ENCODE peak calls at places on chromosomes 4 and X, in ten cellular contexts. One of them, this sample, is unnamed.

GRCh38 chr4:147060171-147060931 is 114.7 kb upstream of the TTC29 start:
- DNase-seq in left ventricle myocardium inferior: no peak
- DNase-seq in dorsolateral prefrontal cortex: no peak
- DNase-seq in colonic mucosa: no peak
- DNase-seq in SK-N-SH: no peak
- DNase-seq in adipocyte: peak; percentile 91
- DNase-seq in pancreas: no peak
- DNase-seq in bronchial epithelial cell: no peak
- DNase-seq in right cardiac atrium: no peak
- DNase-seq in lung: no peak
- DNase-seq in this sample: peak; percentile 74

GRCh38 chr4:53150631-53151488 is 215.0 kb downstream of the SCFD2 start:
- DNase-seq in adipocyte: peak; percentile 34
- DNase-seq in lung: no peak
- DNase-seq in bronchial epithelial cell: no peak
- DNase-seq in right cardiac atrium: no peak
- DNase-seq in colonic mucosa: no peak
- DNase-seq in left ventricle myocardium inferior: no peak
- DNase-seq in dorsolateral prefrontal cortex: no peak
- DNase-seq in SK-N-SH: no peak
- DNase-seq in pancreas: no peak
- DNase-seq in this sample: peak; percentile 7

GRCh38 chr4:77358315-77358928 is 201.4 kb downstream of the CCNG2 start:
- DNase-seq in colonic mucosa: peak; percentile 26
- DNase-seq in lung: no peak
- DNase-seq in bronchial epithelial cell: peak; percentile 47
- DNase-seq in SK-N-SH: peak; percentile 42
- DNase-seq in dorsolateral prefrontal cortex: no peak
- DNase-seq in left ventricle myocardium inferior: no peak
- DNase-seq in right cardiac atrium: no peak
- DNase-seq in adipocyte: peak; percentile 76
- DNase-seq in pancreas: no peak
- DNase-seq in this sample: peak; percentile 24

GRCh38 chr4:3308691-3309090 is 15.9 kb downstream of the RGS12 start:
- DNase-seq in right cardiac atrium: peak; percentile 37
- DNase-seq in colonic mucosa: no peak
- DNase-seq in left ventricle myocardium inferior: no peak
- DNase-seq in bronchial epithelial cell: no peak
- DNase-seq in SK-N-SH: no peak
- DNase-seq in adipocyte: no peak
- DNase-seq in dorsolateral prefrontal cortex: peak; percentile 17
- DNase-seq in lung: no peak
- DNase-seq in pancreas: peak; percentile 53
- DNase-seq in this sample: no peak

GRCh38 chr4:127503111-127503510 is 129.6 kb upstream of the INTU start:
- DNase-seq in left ventricle myocardium inferior: no peak
- DNase-seq in dorsolateral prefrontal cortex: no peak
- DNase-seq in colonic mucosa: no peak
- DNase-seq in adipocyte: peak; percentile 74
- DNase-seq in bronchial epithelial cell: no peak
- DNase-seq in SK-N-SH: no peak
- DNase-seq in right cardiac atrium: no peak
- DNase-seq in lung: no peak
- DNase-seq in pancreas: no peak
- DNase-seq in this sample: no peak

GRCh38 chr4:144709159-144709558 is 63.2 kb downstream of the HHIP start:
- DNase-seq in dorsolateral prefrontal cortex: no peak
- DNase-seq in lung: no peak
- DNase-seq in pancreas: no peak
- DNase-seq in colonic mucosa: no peak
- DNase-seq in SK-N-SH: no peak
- DNase-seq in left ventricle myocardium inferior: no peak
- DNase-seq in bronchial epithelial cell: peak; percentile 46
- DNase-seq in adipocyte: no peak
- DNase-seq in right cardiac atrium: no peak
- DNase-seq in this sample: peak; percentile 81

GRCh38 chr4:122777846-122778501 is 45.5 kb downstream of the BBS12 start:
- DNase-seq in right cardiac atrium: no peak
- DNase-seq in left ventricle myocardium inferior: no peak
- DNase-seq in dorsolateral prefrontal cortex: no peak
- DNase-seq in pancreas: no peak
- DNase-seq in bronchial epithelial cell: peak; percentile 49
- DNase-seq in colonic mucosa: no peak
- DNase-seq in SK-N-SH: no peak
- DNase-seq in adipocyte: peak; percentile 92
- DNase-seq in lung: no peak
- DNase-seq in this sample: peak; percentile 65

GRCh38 chr4:78749972-78750727 is 26.0 kb upstream of the BMP2K start:
- DNase-seq in lung: no peak
- DNase-seq in pancreas: no peak
- DNase-seq in bronchial epithelial cell: no peak
- DNase-seq in SK-N-SH: no peak
- DNase-seq in left ventricle myocardium inferior: no peak
- DNase-seq in dorsolateral prefrontal cortex: no peak
- DNase-seq in colonic mucosa: no peak
- DNase-seq in right cardiac atrium: no peak
- DNase-seq in adipocyte: peak; percentile 4
- DNase-seq in this sample: no peak

GRCh38 chr4:30792616-30793015 is 72.4 kb downstream of the PCDH7 start:
- DNase-seq in left ventricle myocardium inferior: no peak
- DNase-seq in SK-N-SH: no peak
- DNase-seq in lung: no peak
- DNase-seq in adipocyte: peak; percentile 32
- DNase-seq in bronchial epithelial cell: no peak
- DNase-seq in right cardiac atrium: no peak
- DNase-seq in pancreas: no peak
- DNase-seq in dorsolateral prefrontal cortex: no peak
- DNase-seq in colonic mucosa: no peak
- DNase-seq in this sample: no peak

GRCh38 chr4:93829531-93830089 is 1.1 kb downstream of the ATOH1 start:
- DNase-seq in SK-N-SH: peak; percentile 54
- DNase-seq in adipocyte: no peak
- DNase-seq in right cardiac atrium: no peak
- DNase-seq in colonic mucosa: peak; percentile 19
- DNase-seq in dorsolateral prefrontal cortex: no peak
- DNase-seq in left ventricle myocardium inferior: no peak
- DNase-seq in bronchial epithelial cell: no peak
- DNase-seq in pancreas: no peak
- DNase-seq in lung: no peak
- DNase-seq in this sample: no peak
- H3K27me3 ChIP-seq in SK-N-SH: peaks cover 63% of the 10 kb centered on the region
- H3K27me3 ChIP-seq in adipocyte: peaks cover 85% of the 10 kb centered on the region
- H3K27me3 ChIP-seq in right cardiac atrium: no peaks in the 10 kb centered on the region
- H3K27me3 ChIP-seq in colonic mucosa: peaks cover 40% of the 10 kb centered on the region
- H3K27me3 ChIP-seq in dorsolateral prefrontal cortex: peaks cover 67% of the 10 kb centered on the region
- H3K27me3 ChIP-seq in left ventricle myocardium inferior: peaks cover 93% of the 10 kb centered on the region
- H3K27me3 ChIP-seq in bronchial epithelial cell: peaks cover 31% of the 10 kb centered on the region
- H3K27me3 ChIP-seq in pancreas: peaks cover 14% of the 10 kb centered on the region
- H3K27me3 ChIP-seq in lung: peaks cover 17% of the 10 kb centered on the region
- H3K27me3 ChIP-seq in this sample: peaks cover 70% of the 10 kb centered on the region

GRCh38 chrX:153576239-153576870 is 22.6 kb downstream of the CCNQ start:
- DNase-seq in adipocyte: no peak
- DNase-seq in SK-N-SH: no peak
- DNase-seq in right cardiac atrium: peak; percentile 3
- DNase-seq in pancreas: no peak
- DNase-seq in left ventricle myocardium inferior: no peak
- DNase-seq in bronchial epithelial cell: no peak
- DNase-seq in dorsolateral prefrontal cortex: no peak
- DNase-seq in colonic mucosa: no peak
- DNase-seq in lung: no peak
- DNase-seq in this sample: no peak
- H3K27me3 ChIP-seq in adipocyte: peaks cover 51% of the 10 kb centered on the region
- H3K27me3 ChIP-seq in SK-N-SH: peaks cover 66% of the 10 kb centered on the region
- H3K27me3 ChIP-seq in right cardiac atrium: no peaks in the 10 kb centered on the region
- H3K27me3 ChIP-seq in pancreas: no peaks in the 10 kb centered on the region
- H3K27me3 ChIP-seq in left ventricle myocardium inferior: no peaks in the 10 kb centered on the region
- H3K27me3 ChIP-seq in bronchial epithelial cell: no peaks in the 10 kb centered on the region
- H3K27me3 ChIP-seq in dorsolateral prefrontal cortex: peaks cover 14% of the 10 kb centered on the region
- H3K27me3 ChIP-seq in colonic mucosa: no peaks in the 10 kb centered on the region
- H3K27me3 ChIP-seq in lung: no peaks in the 10 kb centered on the region
- H3K27me3 ChIP-seq in this sample: no peaks in the 10 kb centered on the region

GRCh38 chr4:8860096-8860891 is 11.3 kb downstream of the HMX1 start:
- DNase-seq in left ventricle myocardium inferior: no peak
- DNase-seq in pancreas: no peak
- DNase-seq in colonic mucosa: no peak
- DNase-seq in bronchial epithelial cell: no peak
- DNase-seq in dorsolateral prefrontal cortex: no peak
- DNase-seq in lung: no peak
- DNase-seq in right cardiac atrium: no peak
- DNase-seq in adipocyte: no peak
- DNase-seq in SK-N-SH: no peak
- DNase-seq in this sample: no peak
- H3K27me3 ChIP-seq in left ventricle myocardium inferior: peaks cover 100% of the 10 kb centered on the region
- H3K27me3 ChIP-seq in pancreas: peaks cover 5% of the 10 kb centered on the region
- H3K27me3 ChIP-seq in colonic mucosa: peaks cover 91% of the 10 kb centered on the region
- H3K27me3 ChIP-seq in bronchial epithelial cell: peaks cover 68% of the 10 kb centered on the region
- H3K27me3 ChIP-seq in dorsolateral prefrontal cortex: peaks cover 92% of the 10 kb centered on the region
- H3K27me3 ChIP-seq in lung: peaks cover 56% of the 10 kb centered on the region
- H3K27me3 ChIP-seq in right cardiac atrium: no peaks in the 10 kb centered on the region
- H3K27me3 ChIP-seq in adipocyte: peaks cover 83% of the 10 kb centered on the region
- H3K27me3 ChIP-seq in SK-N-SH: no peaks in the 10 kb centered on the region
- H3K27me3 ChIP-seq in this sample: peaks cover 98% of the 10 kb centered on the region

DNA sequence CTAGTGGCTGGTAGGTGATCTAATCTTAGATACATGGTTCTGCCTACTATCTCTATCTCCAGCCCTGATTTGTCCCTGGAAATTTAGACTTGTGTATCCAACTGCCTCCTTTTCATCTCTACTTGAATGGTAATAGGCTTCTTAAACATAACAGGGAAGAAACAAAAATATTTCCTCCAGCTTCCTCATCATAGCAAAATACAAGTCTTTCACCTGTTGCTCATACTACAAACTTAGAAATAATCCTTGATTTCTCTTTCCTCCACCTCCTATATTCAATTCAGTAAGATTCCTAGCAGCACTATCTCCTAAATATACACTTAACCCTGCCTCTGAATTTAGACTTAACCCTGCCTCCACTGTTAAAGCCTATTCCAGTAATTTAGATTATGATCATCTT is 373.3 kb upstream of the ACTRT1 start:
- DNase-seq in lung: no peak
- DNase-seq in adipocyte: no peak
- DNase-seq in left ventricle myocardium inferior: no peak
- DNase-seq in dorsolateral prefrontal cortex: no peak
- DNase-seq in right cardiac atrium: no peak
- DNase-seq in colonic mucosa: no peak
- DNase-seq in bronchial epithelial cell: no peak
- DNase-seq in pancreas: no peak
- DNase-seq in SK-N-SH: no peak
- DNase-seq in this sample: no peak
- H3K27me3 ChIP-seq in lung: no peaks in the 10 kb centered on the region
- H3K27me3 ChIP-seq in adipocyte: no peaks in the 10 kb centered on the region
- H3K27me3 ChIP-seq in left ventricle myocardium inferior: no peaks in the 10 kb centered on the region
- H3K27me3 ChIP-seq in dorsolateral prefrontal cortex: no peaks in the 10 kb centered on the region
- H3K27me3 ChIP-seq in right cardiac atrium: no peaks in the 10 kb centered on the region
- H3K27me3 ChIP-seq in colonic mucosa: no peaks in the 10 kb centered on the region
- H3K27me3 ChIP-seq in bronchial epithelial cell: no peaks in the 10 kb centered on the region
- H3K27me3 ChIP-seq in pancreas: no peaks in the 10 kb centered on the region
- H3K27me3 ChIP-seq in SK-N-SH: no peaks in the 10 kb centered on the region
- H3K27me3 ChIP-seq in this sample: no peaks in the 10 kb centered on the region

GRCh38 chrX:12986886-12987285 is 12.0 kb downstream of the TMSB4X start:
- DNase-seq in bronchial epithelial cell: no peak
- DNase-seq in adipocyte: no peak
- DNase-seq in dorsolateral prefrontal cortex: no peak
- DNase-seq in SK-N-SH: no peak
- DNase-seq in left ventricle myocardium inferior: no peak
- DNase-seq in right cardiac atrium: no peak
- DNase-seq in colonic mucosa: no peak
- DNase-seq in pancreas: no peak
- DNase-seq in lung: no peak
- DNase-seq in this sample: no peak

GRCh38 chrX:12985336-12985735 is 10.4 kb downstream of the TMSB4X start:
- DNase-seq in left ventricle myocardium inferior: no peak
- DNase-seq in bronchial epithelial cell: no peak
- DNase-seq in dorsolateral prefrontal cortex: no peak
- DNase-seq in pancreas: no peak
- DNase-seq in adipocyte: no peak
- DNase-seq in SK-N-SH: no peak
- DNase-seq in lung: no peak
- DNase-seq in right cardiac atrium: no peak
- DNase-seq in colonic mucosa: no peak
- DNase-seq in this sample: no peak

GRCh38 chrX:12987340-12987739 is 12.4 kb downstream of the TMSB4X start:
- DNase-seq in dorsolateral prefrontal cortex: no peak
- DNase-seq in colonic mucosa: no peak
- DNase-seq in left ventricle myocardium inferior: no peak
- DNase-seq in bronchial epithelial cell: no peak
- DNase-seq in right cardiac atrium: no peak
- DNase-seq in SK-N-SH: no peak
- DNase-seq in adipocyte: no peak
- DNase-seq in pancreas: no peak
- DNase-seq in lung: no peak
- DNase-seq in this sample: no peak

GRCh38 chrX:12986164-12986779 is 11.4 kb downstream of the TMSB4X start:
- DNase-seq in right cardiac atrium: no peak
- DNase-seq in SK-N-SH: no peak
- DNase-seq in left ventricle myocardium inferior: no peak
- DNase-seq in dorsolateral prefrontal cortex: no peak
- DNase-seq in colonic mucosa: no peak
- DNase-seq in pancreas: no peak
- DNase-seq in adipocyte: no peak
- DNase-seq in lung: no peak
- DNase-seq in bronchial epithelial cell: no peak
- DNase-seq in this sample: no peak

DNA sequence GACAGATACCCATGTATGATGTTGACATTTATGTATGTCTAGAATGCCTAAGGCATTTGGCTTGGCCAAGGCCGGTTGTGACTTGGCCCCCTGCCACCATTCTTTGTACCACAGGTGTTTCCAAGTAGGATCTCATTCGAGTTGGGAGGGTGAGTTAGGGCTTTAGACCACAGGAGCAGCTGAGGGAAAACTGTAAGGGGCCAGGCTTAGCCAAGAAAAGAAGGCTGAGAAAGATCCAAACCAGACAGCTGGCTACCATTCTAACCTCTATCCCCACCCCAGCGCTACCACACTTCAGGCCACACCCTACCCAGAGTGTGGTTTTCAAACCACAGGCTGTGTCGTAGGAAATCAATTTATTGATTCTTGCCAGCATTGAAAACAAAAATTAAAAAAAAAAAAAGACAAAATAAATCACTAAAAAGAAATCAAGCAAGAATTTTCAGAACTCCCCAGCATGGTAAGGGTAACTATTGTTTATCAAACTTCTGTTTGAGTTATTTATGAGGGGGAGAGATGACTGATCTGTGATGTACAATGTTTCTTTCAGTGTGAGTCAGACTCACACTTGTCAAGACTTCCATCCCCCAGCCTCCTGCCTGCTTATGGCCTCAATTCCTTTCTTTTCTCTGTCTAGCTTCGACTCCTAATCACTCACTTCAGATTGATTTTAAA is 9.9 kb downstream of the TMSB4X start:
- DNase-seq in pancreas: peak; percentile 75
- DNase-seq in lung: no peak
- DNase-seq in colonic mucosa: no peak
- DNase-seq in SK-N-SH: no peak
- DNase-seq in dorsolateral prefrontal cortex: no peak
- DNase-seq in bronchial epithelial cell: peak; percentile 83
- DNase-seq in adipocyte: peak; percentile 22
- DNase-seq in right cardiac atrium: no peak
- DNase-seq in left ventricle myocardium inferior: no peak
- DNase-seq in this sample: peak; percentile 18
- H3K27me3 ChIP-seq in pancreas: no peaks in the 10 kb centered on the region
- H3K27me3 ChIP-seq in lung: peaks cover 2% of the 10 kb centered on the region
- H3K27me3 ChIP-seq in colonic mucosa: no peaks in the 10 kb centered on the region
- H3K27me3 ChIP-seq in SK-N-SH: no peaks in the 10 kb centered on the region
- H3K27me3 ChIP-seq in dorsolateral prefrontal cortex: peaks cover 4% of the 10 kb centered on the region
- H3K27me3 ChIP-seq in bronchial epithelial cell: no peaks in the 10 kb centered on the region
- H3K27me3 ChIP-seq in adipocyte: peaks cover 2% of the 10 kb centered on the region
- H3K27me3 ChIP-seq in right cardiac atrium: no peaks in the 10 kb centered on the region
- H3K27me3 ChIP-seq in left ventricle myocardium inferior: no peaks in the 10 kb centered on the region
- H3K27me3 ChIP-seq in this sample: no peaks in the 10 kb centered on the region

GRCh38 chr4:80264825-80265224 is 1.6 kb upstream of the FGF5 start:
- DNase-seq in pancreas: no peak
- DNase-seq in SK-N-SH: no peak
- DNase-seq in left ventricle myocardium inferior: no peak
- DNase-seq in adipocyte: no peak
- DNase-seq in bronchial epithelial cell: no peak
- DNase-seq in dorsolateral prefrontal cortex: no peak
- DNase-seq in lung: no peak
- DNase-seq in right cardiac atrium: no peak
- DNase-seq in colonic mucosa: no peak
- DNase-seq in this sample: no peak
- H3K27me3 ChIP-seq in pancreas: no peaks in the 10 kb centered on the region
- H3K27me3 ChIP-seq in SK-N-SH: no peaks in the 10 kb centered on the region
- H3K27me3 ChIP-seq in left ventricle myocardium inferior: peaks cover 80% of the 10 kb centered on the region
- H3K27me3 ChIP-seq in adipocyte: peaks cover 6% of the 10 kb centered on the region
- H3K27me3 ChIP-seq in bronchial epithelial cell: no peaks in the 10 kb centered on the region
- H3K27me3 ChIP-seq in dorsolateral prefrontal cortex: peaks cover 18% of the 10 kb centered on the region
- H3K27me3 ChIP-seq in lung: peaks cover 8% of the 10 kb centered on the region
- H3K27me3 ChIP-seq in right cardiac atrium: peaks cover 3% of the 10 kb centered on the region
- H3K27me3 ChIP-seq in colonic mucosa: peaks cover 51% of the 10 kb centered on the region
- H3K27me3 ChIP-seq in this sample: no peaks in the 10 kb centered on the region